ENCODE peak calls at places on chromosomes 4 and X, in six cellular contexts. Q, U, H, O, Z and K are unnamed samples.

GRCh38 chrX:42797646-42798045 is 19.7 kb upstream of the PPP1R2C start:
- DNase-seq in H (no peak), O (peak), Z (no peak), Q (no peak), U (peak), K (no peak)

GRCh38 chr4:80154547-80154933 is 42.8 kb upstream of the PRDM8 start:
- DNase-seq in H (no peak), U (no peak), O (no peak), Q (no peak), Z (no peak), K (no peak)

GRCh38 chrX:20547649-20548051 is 280.9 kb upstream of the RPS6KA3 start:
- DNase-seq in H (no peak), U (peak), Z (peak), O (peak), Q (peak), K (no peak)

GRCh38 chr4:41185614-41186609 is 28.4 kb downstream of the APBB2 start:
- DNase-seq in U (peak), Z (peak), Q (peak), O (no peak), H (no peak), K (peak)

GRCh38 chr4:3874525-3875110 is 108.4 kb downstream of the ADRA2C start:
- DNase-seq in U (no peak), H (no peak), Q (no peak), Z (no peak), O (no peak), K (no peak)

GRCh38 chrX:88024022-88024421 is 506.4 kb downstream of the KLHL4 start:
- DNase-seq in O (no peak), H (no peak), Q (no peak), U (no peak), Z (no peak), K (no peak)

GRCh38 chrX:39875834-39876625 is 221.7 kb downstream of the BCOR start:
- DNase-seq in H (no peak), U (no peak), Q (peak), Z (no peak), O (no peak), K (no peak)

GRCh38 chr4:154304679-154305078 is 186.9 kb downstream of the DCHS2 start:
- DNase-seq in U (no peak), O (no peak), Q (peak), H (no peak), Z (no peak), K (no peak)

GRCh38 chrX:39431893-39432292 is 630.6 kb downstream of the MID1IP1 start:
- DNase-seq in O (no peak), Q (no peak), U (no peak), H (no peak), Z (no peak), K (no peak)

GRCh38 chr4:80694178-80694577 is 336.3 kb upstream of the BMP3 start:
- DNase-seq in Q (peak), U (no peak), Z (no peak), H (no peak), O (no peak), K (no peak)

GRCh38 chrX:47518105-47518504 is 35.1 kb upstream of the ZNF41 start:
- DNase-seq in H (no peak), O (no peak), U (no peak), Z (no peak), Q (no peak), K (no peak)

GRCh38 chr4:166165829-166166420 is 292.9 kb downstream of the TLL1 start:
- DNase-seq in Z (peak), Q (peak), H (peak), O (peak), U (peak), K (no peak)

GRCh38 chrX:112636951-112637541 is 42.7 kb downstream of the LHFPL1 start:
- DNase-seq in Q (no peak), H (no peak), U (peak), O (no peak), Z (peak), K (no peak)

GRCh38 chrX:124401696-124402095 is 55.3 kb downstream of the SH2D1A start:
- DNase-seq in H (no peak), U (no peak), Q (no peak), O (no peak), Z (no peak), K (no peak)

GRCh38 chrX:65463550-65463949 is 71.0 kb downstream of the LAS1L start:
- DNase-seq in Z (no peak), H (no peak), Q (no peak), U (peak), O (no peak), K (no peak)

GRCh38 chr4:101693842-101694398 is 96.6 kb upstream of the BANK1 start:
- DNase-seq in H (no peak), U (no peak), O (no peak), Q (peak), Z (no peak), K (peak)

GRCh38 chr4:54238389-54238788 is 9.3 kb downstream of the PDGFRA start:
- DNase-seq in O (no peak), Q (peak), H (no peak), U (no peak), Z (no peak), K (no peak)
- TF ChIP-seq EZH2 in O (no peak), Q (no peak), H (no peak), U (no peak), Z (no peak), K (no peak)

DNA sequence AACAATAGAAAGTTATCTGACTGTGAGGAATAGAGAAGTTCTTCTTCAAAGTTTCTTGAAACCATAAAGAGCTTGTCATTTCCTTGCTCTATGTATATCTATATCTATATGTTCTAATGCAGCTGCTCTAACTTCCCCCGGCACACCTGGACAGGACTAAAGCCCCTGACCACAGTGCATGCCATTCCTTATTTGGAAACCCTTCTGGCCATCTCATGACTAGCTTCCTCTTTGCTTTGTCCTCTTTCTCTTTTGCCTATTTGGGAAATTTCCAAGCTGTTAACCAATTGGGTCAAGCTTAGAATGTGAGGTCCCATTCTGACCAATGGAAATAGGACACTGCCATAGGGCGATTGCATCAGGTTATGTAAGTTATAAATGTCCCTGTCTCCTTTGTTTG is 1481.1 kb downstream of the STIM2 start:
- DNase-seq in O (no peak), Q (no peak), Z (no peak), U (no peak), H (no peak), K (no peak)
- TF ChIP-seq EZH2 in O (no peak), Q (no peak), Z (no peak), U (no peak), H (no peak), K (no peak)

DNA sequence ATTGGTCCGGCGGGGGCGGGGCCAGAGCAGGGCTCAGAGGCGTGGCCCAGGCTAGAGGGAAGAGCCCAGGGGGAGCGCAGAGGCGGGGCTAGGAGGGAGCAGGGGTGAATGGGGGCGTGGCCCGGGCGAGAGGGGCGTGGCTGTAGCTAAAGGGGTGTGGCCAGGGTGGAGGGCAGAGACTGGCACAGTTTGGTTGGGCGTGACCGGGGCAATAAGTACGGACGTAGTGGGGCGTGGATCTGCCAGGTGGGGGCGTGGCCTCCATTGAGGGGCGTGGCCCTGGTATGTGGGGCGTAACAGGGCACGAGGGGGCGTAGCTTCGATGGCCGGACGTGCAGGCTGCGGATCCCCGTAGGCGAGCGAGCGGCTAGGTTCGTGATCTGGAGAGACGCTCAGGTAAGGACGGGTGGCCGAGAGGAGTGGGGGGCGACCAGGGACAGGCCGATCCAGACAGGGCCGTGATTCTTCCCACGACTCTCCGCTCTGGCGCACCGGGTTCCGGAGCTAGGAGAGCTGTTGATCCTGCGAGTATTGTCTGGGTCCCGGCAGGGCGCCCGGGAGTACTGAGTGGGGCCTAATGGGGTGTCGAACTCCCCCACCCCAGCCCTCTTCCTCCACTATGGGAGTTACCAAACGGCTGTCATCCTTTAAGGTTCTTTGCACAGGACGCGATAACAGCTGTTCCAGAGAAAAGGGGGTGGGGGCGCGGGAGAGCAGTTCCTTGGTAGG is at the start of gene CA5B:
- DNase-seq in H (peak), O (peak), Z (peak), U (peak), Q (peak), K (peak)
- TF ChIP-seq EZH2 in H (no peak), O (no peak), Z (no peak), U (no peak), Q (no peak), K (no peak)

GRCh38 chr4:147731611-147732515 is at the start of gene ARHGAP10:
- DNase-seq in U (peak), H (no peak), Q (peak), O (peak), Z (peak), K (no peak)
- TF ChIP-seq EZH2 in U (no peak), H (no peak), Q (no peak), O (no peak), Z (no peak), K (no peak)